ENCODE peak calls at places on chromosomes 6 and 20, in five cellular contexts. I is uterus, Z is DND-41, K is heart left ventricle, M is esophagus squamous epithelium. A is an unnamed sample.

GRCh38 chr6:163356324-163356723 is 58.2 kb upstream of the QKI start:
- DNase-seq in K (peak; percentile 84), Z (no peak), M (no peak), I (no peak), A (no peak)

GRCh38 chr6:118725944-118726343 is 74.6 kb upstream of the CEP85L start:
- DNase-seq in I (no peak), Z (peak; percentile 68), M (no peak), K (no peak), A (no peak)

GRCh38 chr6:37239511-37239910 is 18.1 kb upstream of the TBC1D22B start:
- DNase-seq in M (no peak), I (no peak), Z (no peak), K (no peak), A (no peak)

GRCh38 chr6:82968708-82969107 is 96.9 kb downstream of the UBE3D start:
- DNase-seq in K (no peak), M (no peak), Z (no peak), I (no peak), A (no peak)

GRCh38 chr6:33410711-33411631 is at the start of gene PHF1:
- DNase-seq in I (no peak), Z (peak; percentile 78), M (no peak), K (peak; percentile 81), A (no peak)

GRCh38 chr6:32291549-32291948 is 67.7 kb upstream of the NOTCH4 start:
- DNase-seq in K (no peak), I (no peak), Z (no peak), M (no peak), A (no peak)

GRCh38 chr6:168412456-168412855 is 28.5 kb upstream of the SMOC2 start:
- DNase-seq in Z (no peak), I (no peak), M (no peak), K (no peak), A (no peak)

GRCh38 chr6:170132011-170132521 is 158.8 kb downstream of the DLL1 start:
- DNase-seq in K (no peak), Z (no peak), M (no peak), I (no peak), A (no peak)

GRCh38 chr6:12749531-12750379 is 33.2 kb downstream of the PHACTR1 start:
- DNase-seq in Z (no peak), K (no peak), I (no peak), M (no peak), A (no peak)

GRCh38 chr20:7113577-7114466 is 346.3 kb downstream of the BMP2 start:
- DNase-seq in I (no peak), K (peak; percentile 65), Z (peak; percentile 5), M (no peak), A (peak; percentile 48)

GRCh38 chr6:55052846-55053245 is 121.5 kb upstream of the HCRTR2 start:
- DNase-seq in M (no peak), Z (no peak), K (no peak), I (no peak), A (no peak)

GRCh38 chr6:55046869-55047422 is 127.4 kb upstream of the HCRTR2 start:
- DNase-seq in I (no peak), M (no peak), K (no peak), Z (no peak), A (no peak)

DNA sequence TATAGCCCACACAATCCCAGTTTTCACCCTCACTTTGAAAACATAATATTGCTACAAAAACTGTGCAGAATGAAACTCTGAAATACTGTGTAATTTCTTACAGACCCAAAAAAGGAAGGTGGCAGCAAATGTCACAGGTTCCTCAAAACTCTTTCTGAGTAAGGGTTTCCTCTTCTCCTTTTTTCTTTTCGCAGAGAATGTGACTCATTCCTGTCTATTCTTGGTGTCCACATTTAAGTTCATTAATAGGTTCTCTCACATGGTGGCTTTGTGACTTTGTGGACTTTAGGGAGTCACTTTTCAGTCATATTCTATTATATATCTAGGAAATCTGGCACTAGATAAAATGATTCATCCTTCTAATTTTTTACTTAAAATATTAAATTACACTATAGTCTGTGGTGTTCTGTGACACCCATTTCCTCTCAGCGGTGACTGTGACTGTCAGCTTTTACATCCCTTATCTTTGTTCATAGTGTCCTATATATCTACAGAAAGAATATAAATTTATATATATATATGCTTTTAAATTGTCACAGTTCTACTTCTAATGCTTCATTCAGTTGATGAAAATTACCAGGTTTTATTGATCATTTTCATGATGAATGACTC is 126.8 kb upstream of the HCRTR2 start:
- DNase-seq in M (no peak), Z (no peak), K (no peak), I (no peak), A (no peak)
- H3K4me3 ChIP-seq in M (no peak overlapping the region), Z (no peak overlapping the region), K (no peak overlapping the region), I (no peak overlapping the region), A (no peak overlapping the region)

DNA sequence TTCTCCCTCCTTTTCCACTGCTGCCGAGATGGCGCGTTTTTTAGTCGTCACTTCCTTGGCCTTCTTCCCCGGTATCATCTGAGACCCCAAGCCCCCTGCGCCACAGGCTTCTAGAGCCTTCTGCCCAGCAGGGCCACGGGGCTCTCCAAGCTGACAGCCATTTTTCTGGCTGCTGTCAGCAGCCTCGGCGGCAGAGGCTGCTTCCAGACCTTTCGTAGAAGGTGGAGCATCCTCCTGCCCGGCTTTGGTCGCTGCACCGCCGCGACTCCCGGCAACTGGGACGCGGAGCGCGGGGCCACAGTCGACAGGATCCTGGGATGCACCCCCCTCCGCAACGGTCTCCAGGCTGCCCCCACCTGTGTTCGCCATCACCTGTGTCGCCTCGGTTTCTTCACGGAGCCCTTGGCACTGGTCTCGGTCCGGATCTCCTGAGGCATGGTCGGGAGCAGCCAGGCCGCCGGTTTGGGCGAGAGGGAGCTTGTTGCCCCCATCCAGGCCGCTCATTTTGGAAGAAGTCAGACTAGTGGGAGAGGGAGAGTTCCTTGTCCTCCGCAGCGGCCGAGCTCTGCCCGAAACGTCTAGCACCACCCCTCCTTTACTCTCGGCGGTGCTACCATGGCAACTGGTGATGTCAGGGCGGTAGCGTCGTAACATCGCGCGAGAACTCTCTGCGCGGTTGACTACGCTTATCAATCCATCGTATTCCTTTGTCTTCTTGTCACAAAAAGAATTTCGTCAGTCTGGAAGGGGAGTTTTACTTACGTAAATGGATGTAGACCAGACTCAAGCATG is at the start of gene TSPYL4:
- DNase-seq in M (peak; percentile 67), Z (peak; percentile 91), K (peak; percentile 97), I (peak; percentile 96), A (peak; percentile 93)
- H3K4me3 ChIP-seq in M (peak within 1 kb of the TSS; percentile 96), Z (peak within 1 kb of the TSS; percentile 84), K (peak within 1 kb of the TSS; percentile 76), I (peak within 1 kb of the TSS; percentile 61), A (peak within 1 kb of the TSS; percentile 98)

GRCh38 chr6:151805286-151805840 is 2.1 kb upstream of the ESR1 start:
- DNase-seq in I (peak; percentile 75), Z (no peak), M (no peak), K (peak; percentile 34), A (no peak)
- H3K4me3 ChIP-seq in I (peak overlapping the region; percentile 44), Z (no peak overlapping the region), M (no peak overlapping the region), K (peak overlapping the region; percentile 32), A (no peak overlapping the region)

DNA sequence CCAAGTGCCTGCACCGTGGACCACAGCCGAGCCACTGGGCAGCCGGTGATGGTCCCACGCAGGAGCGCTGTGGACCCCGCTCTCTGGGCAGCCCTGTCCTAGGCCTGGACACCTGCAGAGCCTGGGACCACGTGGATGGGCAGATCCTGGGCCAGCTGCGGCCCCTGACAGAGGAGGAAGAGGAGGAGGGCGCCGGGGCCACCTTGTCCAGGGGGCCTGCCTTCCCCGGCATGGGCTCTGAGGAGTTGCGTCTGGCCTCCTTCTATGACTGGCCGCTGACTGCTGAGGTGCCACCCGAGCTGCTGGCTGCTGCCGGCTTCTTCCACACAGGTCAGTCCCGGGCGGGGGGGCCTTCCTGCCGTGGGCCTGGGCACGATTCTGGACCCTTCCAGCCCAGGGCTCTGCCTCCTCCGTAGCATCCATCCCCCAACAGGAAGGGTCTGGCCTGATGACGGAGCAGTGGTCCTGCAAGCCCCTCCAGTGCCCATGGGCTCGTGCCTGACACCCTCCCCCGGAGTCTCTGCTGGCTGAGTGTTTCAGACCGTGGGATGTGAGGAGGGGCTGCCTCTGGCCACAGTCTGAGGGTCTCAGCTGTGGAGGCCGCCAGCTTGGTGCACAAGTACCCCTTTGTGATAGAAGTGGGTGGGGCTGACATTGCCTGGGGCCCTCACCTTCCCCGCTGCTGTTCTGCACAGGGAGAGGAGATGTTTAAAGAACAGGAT is 572 bp downstream of the BIRC7 start:
- DNase-seq in M (no peak), I (no peak), K (no peak), Z (no peak), A (no peak)
- H3K4me3 ChIP-seq in M (no peak overlapping the region), I (no peak overlapping the region), K (no peak overlapping the region), Z (no peak overlapping the region), A (no peak overlapping the region)

A was measured in MM.1S.